ENCODE peak calls at places on chromosomes 4 and X, in four cellular contexts. S is A549, Z is K562, I is GM12878. M is an unnamed sample.

GRCh38 chrX:74606799-74607198 is 7.6 kb downstream of the RLIM start:
- DNase-seq in S (no peak), Z (no peak), I (no peak), M (no peak)

GRCh38 chr4:29722253-29722652 is 997.9 kb upstream of the PCDH7 start:
- DNase-seq in S (no peak), I (no peak), Z (no peak), M (no peak)

GRCh38 chr4:26815686-26816085 is 45.0 kb upstream of the STIM2 start:
- DNase-seq in Z (no peak), I (no peak), S (no peak), M (no peak)

GRCh38 chr4:70544279-70544870 is 26.0 kb downstream of the AMTN start:
- DNase-seq in I (no peak), Z (peak; percentile 9), S (no peak), M (peak; percentile 17)

GRCh38 chrX:44447214-44447613 is 95.4 kb downstream of the FUNDC1 start:
- DNase-seq in I (no peak), Z (no peak), S (no peak), M (no peak)

GRCh38 chr4:1171306-1172227 is 816 bp downstream of the SPON2 start:
- DNase-seq in S (no peak), Z (no peak), I (no peak), M (no peak)

GRCh38 chrX:36787787-36788186 is 220.4 kb upstream of the FAM47C start:
- DNase-seq in S (no peak), Z (no peak), I (no peak), M (no peak)

GRCh38 chr4:42331914-42332368 is 65.3 kb upstream of the SHISA3 start:
- DNase-seq in Z (no peak), I (no peak), S (peak; percentile 15), M (no peak)

GRCh38 chr4:68948044-68948743 is 3.4 kb downstream of the UGT2A3 start:
- DNase-seq in S (no peak), Z (no peak), I (no peak), M (peak; percentile 65)

GRCh38 chrX:121863976-121864375 is 816.6 kb downstream of the GLUD2 start:
- DNase-seq in I (no peak), Z (no peak), S (no peak), M (no peak)

GRCh38 chrX:43643662-43644061 is 12.4 kb upstream of the MAOA start:
- DNase-seq in S (no peak), I (no peak), Z (no peak), M (no peak)

GRCh38 chrX:14698770-14699169 is 169.4 kb downstream of the GLRA2 start:
- DNase-seq in I (no peak), S (no peak), Z (no peak), M (no peak)

GRCh38 chrX:70445197-70445656 is 592 bp downstream of the DLG3 start:
- DNase-seq in I (no peak), S (no peak), Z (no peak), M (no peak)

GRCh38 chr4:30718021-30718888 is 1.9 kb upstream of the PCDH7 start:
- DNase-seq in I (no peak), S (peak; percentile 2), Z (no peak), M (no peak)

DNA sequence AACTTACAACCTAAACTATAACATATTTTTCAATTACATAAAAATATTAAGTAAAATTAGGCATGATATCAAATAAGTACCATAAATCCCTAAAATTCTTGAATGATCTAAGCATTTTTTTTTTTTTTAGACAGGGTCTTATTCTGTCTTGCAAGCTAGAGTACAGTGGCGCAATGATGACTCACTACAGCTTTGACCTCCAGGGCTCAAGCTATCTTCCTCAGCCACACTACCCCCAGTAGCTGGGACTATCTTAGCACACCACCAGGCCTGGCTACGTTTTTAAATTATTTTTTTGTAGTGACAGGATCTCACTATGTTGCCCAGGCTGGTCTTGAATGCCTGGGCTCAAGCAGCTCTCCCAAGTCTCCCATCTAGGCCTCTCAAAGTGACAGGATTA is 1042.3 kb downstream of the FSTL5 start:
- DNase-seq in Z (no peak), I (no peak), S (no peak), M (no peak)
- TF ChIP-seq ESRRA in Z (no peak), I (no peak), S (no peak), M (no peak)

GRCh38 chr4:169270810-169271691 is at the start of gene SH3RF1:
- DNase-seq in I (no peak), S (peak; percentile 52), Z (peak; percentile 51), M (peak; percentile 38)
- TF ChIP-seq POLR2A in I (peak; percentile 85), S (peak; percentile 63), Z (no peak), M (no peak)

DNA sequence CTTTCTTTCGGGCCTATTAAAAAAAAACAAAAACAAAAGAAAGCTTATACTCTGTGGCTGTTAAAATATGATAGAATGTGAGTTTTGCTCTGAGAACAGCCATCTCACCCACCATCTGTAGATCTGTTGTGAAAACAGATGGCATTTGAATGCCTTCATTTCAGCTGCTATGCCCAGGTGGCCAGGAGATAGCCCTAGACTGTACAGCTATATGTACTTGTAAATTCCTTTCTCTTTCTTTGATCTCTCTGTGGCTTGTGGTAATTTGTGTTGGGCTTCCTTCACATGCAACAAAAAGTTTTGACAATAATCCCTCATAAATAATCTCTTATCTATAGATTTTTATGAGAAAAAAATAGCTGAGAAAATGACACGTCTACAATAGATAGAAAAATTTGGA is 38.1 kb downstream of the PNPLA4 start:
- DNase-seq in I (no peak), S (no peak), Z (no peak), M (no peak)
- TF ChIP-seq ESRRA in I (no peak), S (no peak), Z (no peak), M (no peak)

DNA sequence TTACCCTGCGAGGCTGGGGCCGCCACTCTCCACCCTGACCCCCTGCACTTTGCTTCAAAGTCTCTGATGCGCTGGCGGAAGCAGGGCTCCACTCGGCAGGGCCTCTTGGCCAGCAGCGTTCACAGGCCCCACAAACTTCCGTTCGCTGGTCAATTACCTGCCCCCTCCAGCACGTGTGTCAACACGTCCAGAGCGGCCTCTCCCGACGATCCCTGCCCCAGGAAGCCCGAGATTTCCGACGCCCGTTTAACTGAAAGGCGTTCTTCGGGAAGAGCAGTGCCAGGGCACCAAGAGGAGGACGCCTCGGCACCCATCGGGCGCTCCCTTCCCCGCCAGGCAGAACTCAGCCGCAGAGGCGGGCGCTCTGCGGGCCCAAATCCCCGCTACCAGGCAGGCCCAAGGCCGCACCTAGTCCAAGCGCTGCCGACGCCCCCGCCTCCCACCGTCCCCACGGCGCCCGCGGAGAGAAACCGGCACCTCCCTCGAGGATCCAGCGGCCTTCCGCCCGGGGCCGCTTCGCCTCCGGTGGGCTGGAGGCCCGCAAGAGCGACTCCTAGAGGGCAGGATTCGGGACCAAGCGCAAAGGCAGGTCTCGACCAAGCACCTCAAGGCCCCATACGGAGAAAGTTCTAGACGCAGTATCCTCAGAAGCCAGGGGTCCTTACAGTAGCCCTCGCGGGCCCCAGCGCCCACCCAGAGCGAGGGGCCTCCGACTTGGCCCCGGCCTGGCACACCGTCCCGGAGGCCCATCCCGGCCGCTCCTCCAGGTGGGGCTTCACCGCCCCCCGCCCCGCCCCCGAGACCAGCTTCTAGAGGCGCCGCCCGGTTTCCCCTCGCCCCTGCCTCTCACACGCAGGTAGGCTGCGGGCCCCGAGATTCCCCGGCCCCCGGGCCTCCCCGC is 586 bp downstream of the BCAP31 start:
- DNase-seq in I (no peak), S (peak; percentile 66), Z (peak; percentile 67), M (peak; percentile 59)
- TF ChIP-seq POLR2A in I (peak; percentile 6), S (no peak), Z (no peak), M (no peak)

GRCh38 chrX:45769919-45770582 is 569.4 kb upstream of the DIPK2B start:
- DNase-seq in S (peak; percentile 74), Z (peak; percentile 73), I (peak; percentile 51), M (peak; percentile 88)
- TF ChIP-seq ESRRA in S (no peak), Z (no peak), I (no peak), M (no peak)

GRCh38 chrX:10243056-10243455 is 86.3 kb downstream of the CLCN4 start:
- DNase-seq in Z (no peak), S (no peak), I (no peak), M (no peak)
- TF ChIP-seq POLR2A in Z (no peak), S (no peak), I (no peak), M (no peak)

GRCh38 chr4:76539979-76540378 is 105.0 kb downstream of the SHROOM3 start:
- DNase-seq in Z (no peak), I (no peak), S (no peak), M (no peak)
- TF ChIP-seq ESRRA in Z (no peak), I (no peak), S (no peak), M (no peak)

GRCh38 chrX:128020701-128021100 is 31.5 kb downstream of the ACTRT1 start:
- DNase-seq in S (peak; percentile 5), Z (no peak), I (no peak), M (peak; percentile 2)
- TF ChIP-seq POLR2A in S (no peak), Z (no peak), I (no peak), M (no peak)

GRCh38 chr4:102543529-102543928 is 42.4 kb downstream of the NFKB1 start:
- DNase-seq in S (no peak), I (no peak), Z (no peak), M (no peak)

GRCh38 chr4:102537280-102537679 is 36.1 kb downstream of the NFKB1 start:
- DNase-seq in S (no peak), I (no peak), Z (no peak), M (no peak)

GRCh38 chr4:102546635-102547034 is 45.5 kb downstream of the NFKB1 start:
- DNase-seq in S (no peak), I (peak; percentile 65), Z (no peak), M (no peak)

GRCh38 chr4:102543030-102543505 is 41.9 kb downstream of the NFKB1 start:
- DNase-seq in S (no peak), I (peak; percentile 76), Z (no peak), M (no peak)

DNA sequence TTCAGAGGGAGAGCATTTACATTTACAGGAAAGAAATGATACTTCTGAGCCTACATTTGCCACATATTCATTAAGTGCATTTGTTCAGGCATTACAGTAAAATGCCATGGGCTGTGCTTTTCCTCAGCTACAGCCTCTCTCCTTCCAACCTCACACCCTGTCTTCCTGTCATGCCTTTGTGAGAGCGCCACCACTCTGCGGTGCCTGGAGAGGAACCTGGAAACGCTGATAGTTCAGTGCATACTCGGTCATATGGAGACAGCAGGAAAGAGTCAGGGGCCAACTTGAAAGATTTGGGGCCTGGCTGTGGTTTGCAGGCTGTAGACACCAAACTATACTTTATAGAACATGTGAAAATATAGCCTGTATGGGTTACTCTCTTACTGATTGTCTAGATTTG is 40.5 kb downstream of the NFKB1 start:
- DNase-seq in Z (no peak), I (no peak), S (no peak), M (no peak)
- TF ChIP-seq ESRRA in Z (no peak), I (no peak), S (no peak), M (no peak)

GRCh38 chrX:48696301-48697181 is at the start of gene SUV39H1:
- DNase-seq in I (peak; percentile 45), S (peak; percentile 85), Z (peak; percentile 93), M (peak; percentile 71)
- TF ChIP-seq POLR2A in I (peak; percentile 89), S (peak; percentile 64), Z (peak; percentile 63), M (peak; percentile 52)

M was measured in HepG2.